ENCODE peak calls at places on chromosomes 11 and 22, in eight cellular contexts. E is HCT116, K is K562, S is Panc1, B is HepG2, H is upper lobe of left lung, W is GM23338, M is GM12878. X is an unnamed sample.

GRCh38 chr22:46171940-46172339 is 21.6 kb downstream of the PPARA start:
- ATAC-seq in E (peak; percentile 61), K (no peak), S (no peak), B (no peak), H (peak; percentile 22), W (no peak), M (no peak), X (no peak)

GRCh38 chr22:45504703-45505341 is 2.1 kb downstream of the FBLN1 start:
- ATAC-seq in E (no peak), K (no peak), S (peak; percentile 20), B (peak; percentile 3), H (no peak), W (peak; percentile 4), M (no peak), X (no peak)

GRCh38 chr11:36258730-36259360 is 30.4 kb downstream of the COMMD9 start:
- ATAC-seq in E (peak; percentile 97), K (peak; percentile 96), S (peak; percentile 94), B (peak; percentile 94), H (peak; percentile 53), W (peak; percentile 93), M (peak; percentile 87), X (peak; percentile 50)

GRCh38 chr11:125933030-125933813 is 12.6 kb upstream of the VSIG10L2 start:
- ATAC-seq in E (no peak), K (peak; percentile 62), S (no peak), B (no peak), H (no peak), W (peak; percentile 75), M (peak; percentile 67), X (no peak)

GRCh38 chr22:45757936-45758335 is 86.3 kb downstream of the ATXN10 start:
- ATAC-seq in E (no peak), K (no peak), S (no peak), B (no peak), H (no peak), W (no peak), M (no peak), X (no peak)

GRCh38 chr22:50677493-50678217 is 5.0 kb downstream of the SHANK3 start:
- ATAC-seq in E (no peak), K (no peak), S (no peak), B (no peak), H (no peak), W (no peak), M (no peak), X (no peak)

GRCh38 chr11:112794321-112794720 is 166.9 kb upstream of the NCAM1 start:
- ATAC-seq in E (no peak), K (no peak), S (no peak), B (no peak), H (no peak), W (no peak), M (no peak), X (peak; percentile 76)

GRCh38 chr22:27905638-27906037 is 13.4 kb downstream of the PITPNB start:
- ATAC-seq in E (no peak), K (no peak), S (no peak), B (no peak), H (no peak), W (no peak), M (no peak), X (peak; percentile 36)

GRCh38 chr11:133946541-133947297 is 10.0 kb downstream of the IGSF9B start:
- ATAC-seq in E (no peak), K (no peak), S (peak; percentile 36), B (peak; percentile 40), H (no peak), W (peak; percentile 29), M (peak; percentile 40), X (peak; percentile 14)

GRCh38 chr11:34799848-34800247 is 116.3 kb downstream of the APIP start:
- ATAC-seq in E (no peak), K (no peak), S (no peak), B (no peak), H (no peak), W (no peak), M (no peak), X (no peak)

GRCh38 chr11:88367310-88367709 is 29.8 kb upstream of the CTSC start:
- ATAC-seq in E (no peak), K (peak; percentile 36), S (no peak), B (no peak), H (no peak), W (no peak), M (no peak), X (no peak)

GRCh38 chr11:134504146-134504905 is 92.3 kb upstream of the B3GAT1 start:
- ATAC-seq in E (no peak), K (no peak), S (no peak), B (no peak), H (no peak), W (peak; percentile 22), M (no peak), X (no peak)

GRCh38 chr22:35134637-35135036 is 68.7 kb downstream of the ISX start:
- ATAC-seq in E (no peak), K (peak; percentile 65), S (no peak), B (no peak), H (no peak), W (peak; percentile 45), M (peak; percentile 12), X (no peak)

GRCh38 chr11:34165786-34166557 is 60.5 kb downstream of the NAT10 start:
- ATAC-seq in E (peak; percentile 53), K (peak; percentile 65), S (peak; percentile 19), B (no peak), H (no peak), W (peak; percentile 73), M (no peak), X (no peak)

GRCh38 chr22:42281706-42282251 is 11.3 kb upstream of the TCF20 start:
- ATAC-seq in E (no peak), K (no peak), S (peak; percentile 55), B (peak; percentile 10), H (no peak), W (no peak), M (no peak), X (no peak)

GRCh38 chr22:44448271-44448780 is 49.7 kb downstream of the RTL6 start:
- ATAC-seq in E (peak; percentile 65), K (no peak), S (peak; percentile 93), B (no peak), H (no peak), W (no peak), M (peak; percentile 27), X (peak; percentile 88)

GRCh38 chr11:1060885-1061616 is 13.6 kb upstream of the MUC2 start:
- ATAC-seq in E (peak; percentile 92), K (no peak), S (peak; percentile 68), B (no peak), H (peak; percentile 61), W (no peak), M (no peak), X (peak; percentile 28)

GRCh38 chr11:82754410-82754809 is 20.7 kb upstream of the FAM181B start:
- ATAC-seq in E (no peak), K (no peak), S (no peak), B (no peak), H (no peak), W (no peak), M (no peak), X (no peak)

GRCh38 chr11:44906641-44907040 is 44.0 kb downstream of the TP53I11 start:
- ATAC-seq in E (no peak), K (peak; percentile 53), S (no peak), B (no peak), H (no peak), W (no peak), M (no peak), X (no peak)
- H3K27ac ChIP-seq in E (no peak overlapping the region), K (no peak overlapping the region), S (no peak overlapping the region), B (no peak overlapping the region), H (no peak overlapping the region), W (no peak overlapping the region), M (no peak overlapping the region), X (no peak overlapping the region)

GRCh38 chr22:24159650-24160049 is 21.6 kb upstream of the SUSD2 start:
- ATAC-seq in E (no peak), K (no peak), S (no peak), B (no peak), H (no peak), W (no peak), M (no peak), X (no peak)
- H3K4me3 ChIP-seq in E (no peak overlapping the region), K (no peak overlapping the region), S (no peak overlapping the region), B (no peak overlapping the region), H (no peak overlapping the region), W (no peak overlapping the region), M (no peak overlapping the region), X (no peak overlapping the region)

GRCh38 chr22:30277547-30278344 is 11.1 kb upstream of the OSM start:
- ATAC-seq in E (peak; percentile 7), K (no peak), S (no peak), B (no peak), H (no peak), W (peak; percentile 15), M (no peak), X (peak; percentile 44)
- TF ChIP-seq POLR2AphosphoS5 in E (no peak), K (no peak), S (no peak), B (no peak), H (no peak), W (no peak), M (no peak), X (no peak)

GRCh38 chr11:12147827-12148226 is 37.4 kb downstream of the MICAL2 start:
- ATAC-seq in E (no peak), K (no peak), S (no peak), B (no peak), H (no peak), W (no peak), M (no peak), X (no peak)
- H3K27ac ChIP-seq in E (no peak overlapping the region), K (peak overlapping the region; percentile 97), S (peak overlapping the region; percentile 25), B (no peak overlapping the region), H (peak overlapping the region; percentile 3), W (no peak overlapping the region), M (no peak overlapping the region), X (peak overlapping the region; percentile 25)